ENCODE peak calls at places on chromosome 13, in ten cellular contexts. P, H, Q, C, W, X, U, R, N and K are unnamed samples.

GRCh38 chr13:113759525-113760137 is 605 bp downstream of the TMEM255B start:
- DNase-seq in P (no peak), H (peak), Q (no peak), C (no peak), W (peak), X (no peak), U (no peak), R (no peak), N (peak), K (no peak)

GRCh38 chr13:96968027-96968426 is 26.2 kb downstream of the OXGR1 start:
- DNase-seq in P (no peak), H (no peak), Q (no peak), C (no peak), W (no peak), X (no peak), U (no peak), R (no peak), N (no peak), K (no peak)

GRCh38 chr13:37443538-37443937 is 155.0 kb downstream of the POSTN start:
- DNase-seq in P (no peak), H (peak), Q (no peak), C (peak), W (no peak), X (no peak), U (no peak), R (no peak), N (no peak), K (peak)

GRCh38 chr13:34926513-34926912 is 15.6 kb upstream of the NBEA start:
- DNase-seq in P (no peak), H (peak), Q (peak), C (no peak), W (no peak), X (peak), U (no peak), R (no peak), N (peak), K (no peak)

GRCh38 chr13:113918580-113918979 is 54.7 kb upstream of the GAS6 start:
- DNase-seq in P (peak), H (no peak), Q (no peak), C (no peak), W (no peak), X (no peak), U (no peak), R (no peak), N (no peak), K (no peak)

GRCh38 chr13:104008571-104009435 is 942.6 kb upstream of the SLC10A2 start:
- DNase-seq in P (no peak), H (peak), Q (no peak), C (no peak), W (no peak), X (no peak), U (no peak), R (no peak), N (no peak), K (no peak)

GRCh38 chr13:26254583-26255102 is 714 bp downstream of the CDK8 start:
- DNase-seq in P (peak), H (peak), Q (peak), C (no peak), W (peak), X (peak), U (no peak), R (no peak), N (peak), K (peak)

GRCh38 chr13:99496322-99497142 is 4.7 kb upstream of the TM9SF2 start:
- DNase-seq in P (peak), H (peak), Q (no peak), C (peak), W (peak), X (peak), U (no peak), R (peak), N (no peak), K (no peak)

GRCh38 chr13:58324130-58324529 is 692.6 kb downstream of the PCDH17 start:
- DNase-seq in P (no peak), H (no peak), Q (no peak), C (no peak), W (no peak), X (peak), U (no peak), R (no peak), N (no peak), K (peak)

GRCh38 chr13:31614073-31614472 is 125.3 kb upstream of the RXFP2 start:
- DNase-seq in P (no peak), H (no peak), Q (no peak), C (no peak), W (no peak), X (no peak), U (no peak), R (no peak), N (no peak), K (no peak)

GRCh38 chr13:93525087-93525486 is 298.5 kb downstream of the GPC6 start:
- DNase-seq in P (no peak), H (no peak), Q (no peak), C (no peak), W (no peak), X (no peak), U (no peak), R (no peak), N (no peak), K (no peak)

GRCh38 chr13:21365574-21365973 is 93.5 kb downstream of the ZDHHC20 start:
- DNase-seq in P (peak), H (no peak), Q (no peak), C (no peak), W (no peak), X (no peak), U (no peak), R (no peak), N (no peak), K (no peak)

GRCh38 chr13:23466144-23467002 is 32.9 kb upstream of the SACS start:
- DNase-seq in P (peak), H (peak), Q (peak), C (peak), W (peak), X (peak), U (peak), R (peak), N (peak), K (peak)

GRCh38 chr13:73168993-73169401 is 110.2 kb downstream of the KLF5 start:
- DNase-seq in P (no peak), H (peak), Q (no peak), C (no peak), W (no peak), X (no peak), U (no peak), R (no peak), N (peak), K (peak)

GRCh38 chr13:80010846-80011245 is 330.1 kb downstream of the SPRY2 start:
- DNase-seq in P (no peak), H (no peak), Q (no peak), C (no peak), W (no peak), X (no peak), U (no peak), R (no peak), N (no peak), K (no peak)

GRCh38 chr13:35954207-35954560 is 177.0 kb downstream of the DCLK1 start:
- DNase-seq in P (no peak), H (no peak), Q (no peak), C (no peak), W (no peak), X (no peak), U (no peak), R (no peak), N (no peak), K (no peak)

GRCh38 chr13:20993661-20994440 is 67.5 kb downstream of the LATS2 start:
- DNase-seq in P (no peak), H (peak), Q (no peak), C (peak), W (no peak), X (no peak), U (no peak), R (no peak), N (no peak), K (no peak)

GRCh38 chr13:99375806-99376080 is 68.5 kb upstream of the GPR183 start:
- DNase-seq in P (no peak), H (no peak), Q (no peak), C (no peak), W (no peak), X (no peak), U (no peak), R (no peak), N (no peak), K (no peak)

GRCh38 chr13:40494513-40494912 is 171.9 kb downstream of the FOXO1 start:
- DNase-seq in P (no peak), H (peak), Q (no peak), C (no peak), W (no peak), X (no peak), U (no peak), R (no peak), N (no peak), K (no peak)

GRCh38 chr13:94825507-94825906 is 113.2 kb upstream of the SOX21 start:
- DNase-seq in P (no peak), H (peak), Q (peak), C (no peak), W (peak), X (peak), U (no peak), R (no peak), N (peak), K (peak)

GRCh38 chr13:112751617-112752016 is 61.8 kb downstream of the ATP11A start:
- DNase-seq in P (no peak), H (no peak), Q (no peak), C (no peak), W (no peak), X (no peak), U (no peak), R (no peak), N (no peak), K (no peak)

GRCh38 chr13:51818771-51819511 is 15.0 kb upstream of the DHRS12 start:
- DNase-seq in P (no peak), H (peak), Q (no peak), C (no peak), W (no peak), X (no peak), U (no peak), R (no peak), N (no peak), K (no peak)

GRCh38 chr13:102965802-102966201 is 100.4 kb downstream of the SLC10A2 start:
- DNase-seq in P (no peak), H (no peak), Q (no peak), C (no peak), W (no peak), X (no peak), U (no peak), R (no peak), N (no peak), K (no peak)

GRCh38 chr13:30639671-30640070 is 22.0 kb downstream of the USPL1 start:
- DNase-seq in P (no peak), H (peak), Q (no peak), C (no peak), W (no peak), X (peak), U (no peak), R (no peak), N (no peak), K (no peak)

GRCh38 chr13:30862707-30863106 is 43.4 kb upstream of the MEDAG start:
- DNase-seq in P (no peak), H (peak), Q (no peak), C (no peak), W (peak), X (no peak), U (no peak), R (no peak), N (no peak), K (no peak)

GRCh38 chr13:31001647-31002046 is 69.2 kb downstream of the TEX26 start:
- DNase-seq in P (no peak), H (no peak), Q (peak), C (no peak), W (no peak), X (no peak), U (no peak), R (no peak), N (no peak), K (no peak)

GRCh38 chr13:23505007-23505406 is 65.2 kb upstream of the TNFRSF19 start:
- DNase-seq in P (no peak), H (peak), Q (no peak), C (no peak), W (peak), X (no peak), U (no peak), R (no peak), N (no peak), K (peak)

GRCh38 chr13:114334305-114335053 is 20.2 kb downstream of the CHAMP1 start:
- DNase-seq in P (no peak), H (no peak), Q (no peak), C (no peak), W (no peak), X (no peak), U (no peak), R (no peak), N (no peak), K (no peak)